ENCODE peak calls at places on chromosomes 16 and 17, in nine cellular contexts. F, E, Y, C, U, I, H, M and P are unnamed samples.
A peak's percentile ranks its signal among the peaks of the same experiment; 100 is the strongest.

GRCh38 chr17:77666881-77667395 is 291.6 kb upstream of the TNRC6C start:
- DNase-seq in F (no peak), E (no peak), Y (no peak), C (no peak), U (no peak), I (no peak), H (peak; percentile 79), M (peak; percentile 30), P (peak; percentile 34)

GRCh38 chr17:41540921-41541625 is 13.0 kb upstream of the KRT19 start:
- DNase-seq in F (no peak), E (no peak), Y (no peak), C (no peak), U (no peak), I (no peak), H (no peak), M (no peak), P (no peak)

GRCh38 chr17:69523252-69523861 is 108.9 kb downstream of the MAP2K6 start:
- DNase-seq in F (no peak), E (peak; percentile 59), Y (no peak), C (peak; percentile 58), U (peak; percentile 58), I (peak; percentile 78), H (peak; percentile 22), M (no peak), P (peak; percentile 53)

GRCh38 chr17:65055708-65056638 is 567 bp downstream of the GNA13 start:
- DNase-seq in F (peak; percentile 92), E (no peak), Y (no peak), C (peak; percentile 51), U (peak; percentile 86), I (peak; percentile 76), H (peak; percentile 57), M (peak; percentile 87), P (peak; percentile 61)

GRCh38 chr17:76232342-76232741 is 8.0 kb downstream of the RNF157 start:
- DNase-seq in F (no peak), E (peak; percentile 81), Y (peak; percentile 45), C (no peak), U (no peak), I (no peak), H (no peak), M (no peak), P (no peak)

GRCh38 chr17:45294506-45294905 is 22.3 kb downstream of the MAP3K14 start:
- DNase-seq in F (no peak), E (peak; percentile 68), Y (no peak), C (no peak), U (peak; percentile 86), I (peak; percentile 29), H (no peak), M (no peak), P (no peak)

GRCh38 chr16:31093132-31093703 is 1.4 kb downstream of the VKORC1 start:
- DNase-seq in F (no peak), E (no peak), Y (no peak), C (peak; percentile 69), U (no peak), I (peak; percentile 62), H (no peak), M (no peak), P (peak; percentile 64)

GRCh38 chr16:5820472-5820871 is 722.9 kb upstream of the EEF2KMT start:
- DNase-seq in F (no peak), E (no peak), Y (no peak), C (no peak), U (no peak), I (no peak), H (no peak), M (no peak), P (no peak)

GRCh38 chr17:15490634-15491261 is 23.3 kb upstream of the CDRT4 start:
- DNase-seq in F (no peak), E (no peak), Y (no peak), C (peak; percentile 94), U (peak; percentile 84), I (peak; percentile 75), H (peak; percentile 8), M (peak; percentile 92), P (peak; percentile 95)

GRCh38 chr16:15650698-15651161 is 685 bp downstream of the NDE1 start:
- DNase-seq in F (no peak), E (no peak), Y (no peak), C (peak; percentile 39), U (peak; percentile 52), I (no peak), H (peak; percentile 59), M (no peak), P (peak; percentile 54)

GRCh38 chr16:80971814-80972213 is 34.9 kb downstream of the CMC2 start:
- DNase-seq in F (no peak), E (no peak), Y (no peak), C (no peak), U (no peak), I (no peak), H (no peak), M (no peak), P (no peak)